ENCODE peak calls at places on chromosome 9, in six cellular contexts. H, D, R, Z, Q and X are unnamed samples.

GRCh38 chr9:17757816-17758215 is 178.9 kb downstream of the SH3GL2 start:
- DNase-seq in H (no peak), D (no peak), R (peak), Z (no peak), Q (peak), X (no peak)

GRCh38 chr9:137114220-137114612 is 317 bp downstream of the DPP7 start:
- DNase-seq in H (no peak), D (no peak), R (no peak), Z (no peak), Q (peak), X (peak)

GRCh38 chr9:89919171-89919681 is 314.4 kb downstream of the GADD45G start:
- DNase-seq in H (peak), D (peak), R (no peak), Z (peak), Q (no peak), X (no peak)

GRCh38 chr9:5336683-5337082 is 3.0 kb downstream of the RLN1 start:
- DNase-seq in H (peak), D (no peak), R (no peak), Z (no peak), Q (no peak), X (no peak)

GRCh38 chr9:137113385-137114159 is 961 bp downstream of the DPP7 start:
- DNase-seq in H (no peak), D (no peak), R (no peak), Z (no peak), Q (peak), X (peak)

GRCh38 chr9:13939129-13939528 is 374.8 kb downstream of the NFIB start:
- DNase-seq in H (peak), D (peak), R (peak), Z (no peak), Q (peak), X (no peak)

GRCh38 chr9:136115206-136115605 is 3.5 kb downstream of the TMEM250 start:
- DNase-seq in H (no peak), D (no peak), R (no peak), Z (no peak), Q (no peak), X (no peak)

GRCh38 chr9:69122086-69122390 is 52.0 kb upstream of the TJP2 start:
- DNase-seq in H (peak), D (peak), R (peak), Z (no peak), Q (peak), X (peak)

GRCh38 chr9:25260056-25260455 is 418.2 kb downstream of the TUSC1 start:
- DNase-seq in H (no peak), D (no peak), R (no peak), Z (no peak), Q (no peak), X (no peak)

GRCh38 chr9:92680166-92681119 is 10.5 kb upstream of the IPPK start:
- DNase-seq in H (no peak), D (no peak), R (no peak), Z (no peak), Q (peak), X (no peak)

GRCh38 chr9:135582966-135583685 is 21.6 kb downstream of the PAEP start:
- DNase-seq in H (no peak), D (no peak), R (no peak), Z (no peak), Q (no peak), X (peak)

GRCh38 chr9:94554078-94554438 is 825 bp upstream of the PCAT7 start:
- DNase-seq in H (no peak), D (peak), R (no peak), Z (no peak), Q (no peak), X (no peak)

GRCh38 chr9:129650680-129651235 is 8.8 kb upstream of the ASB6 start:
- DNase-seq in H (no peak), D (no peak), R (no peak), Z (no peak), Q (peak), X (no peak)

GRCh38 chr9:121634800-121635261 is 16.6 kb upstream of the DAB2IP start:
- DNase-seq in H (no peak), D (peak), R (peak), Z (no peak), Q (peak), X (peak)
- TF ChIP-seq EZH2phosphoT487 in H (no peak), D (no peak), R (no peak), Z (no peak), Q (no peak), X (no peak)

GRCh38 chr9:99722852-99723251 is 98.8 kb upstream of the NR4A3 start:
- DNase-seq in H (no peak), D (no peak), R (no peak), Z (no peak), Q (no peak), X (no peak)

GRCh38 chr9:99725852-99726251 is 95.8 kb upstream of the NR4A3 start:
- DNase-seq in H (no peak), D (no peak), R (no peak), Z (no peak), Q (no peak), X (no peak)

GRCh38 chr9:99724640-99725039 is 97.0 kb upstream of the NR4A3 start:
- DNase-seq in H (no peak), D (no peak), R (no peak), Z (no peak), Q (no peak), X (no peak)

GRCh38 chr9:99721898-99722297 is 99.8 kb upstream of the NR4A3 start:
- DNase-seq in H (no peak), D (no peak), R (no peak), Z (no peak), Q (no peak), X (no peak)

DNA sequence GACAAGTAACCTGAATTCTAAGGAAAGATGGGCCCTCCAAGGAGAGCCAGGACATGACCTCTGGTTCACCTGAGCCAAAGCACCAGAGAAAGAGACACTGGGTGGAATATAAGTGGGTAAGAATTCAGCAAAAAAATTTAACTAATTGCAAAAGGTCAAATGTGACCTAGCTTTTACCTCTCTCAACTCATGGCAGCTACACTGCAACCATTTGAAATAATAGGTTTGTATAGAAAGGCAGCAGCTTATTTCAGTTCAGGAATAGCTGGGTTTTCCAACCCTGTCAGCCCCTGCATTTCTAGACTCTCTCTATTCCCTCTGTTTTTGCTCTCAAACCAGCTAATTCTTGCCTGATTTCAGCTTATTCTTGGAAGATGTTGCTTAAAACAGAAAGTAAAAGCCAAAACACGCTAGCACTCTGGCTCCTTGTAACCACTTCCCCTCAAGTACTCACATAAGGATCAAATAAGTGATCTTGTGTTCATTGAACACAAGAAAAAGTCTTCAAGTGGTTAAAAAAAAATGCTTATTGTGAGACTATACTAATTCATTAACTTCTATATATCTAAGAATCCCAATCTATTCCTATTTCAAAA is 101.1 kb upstream of the NR4A3 start:
- DNase-seq in H (peak), D (no peak), R (no peak), Z (no peak), Q (peak), X (no peak)
- H2AFZ ChIP-seq in H (peak), D (no peak), R (no peak), Z (no peak), Q (peak), X (peak)

DNA sequence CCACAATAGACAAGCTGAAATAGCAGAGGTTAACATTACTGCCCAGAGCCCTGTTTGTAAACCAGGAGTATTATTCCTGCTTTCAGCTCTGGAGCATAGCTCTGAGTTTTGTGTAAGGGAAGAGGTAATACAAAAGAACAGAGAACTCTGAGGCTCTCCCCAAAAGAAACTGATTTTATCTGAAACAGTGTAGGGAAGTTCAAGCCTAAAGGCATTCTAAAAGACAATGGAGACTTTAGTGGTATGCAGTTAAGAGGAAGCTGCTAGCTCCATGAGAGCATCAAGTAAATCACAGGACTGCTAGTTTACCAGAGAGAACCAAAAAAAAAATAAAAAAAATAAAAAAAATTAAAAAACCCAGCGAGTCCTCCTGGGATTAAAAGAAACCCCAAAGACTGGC is 146.6 kb upstream of the PCSK5 start:
- DNase-seq in H (no peak), D (no peak), R (no peak), Z (no peak), Q (no peak), X (no peak)
- TF ChIP-seq EZH2phosphoT487 in H (no peak), D (no peak), R (no peak), Z (no peak), Q (no peak), X (no peak)

DNA sequence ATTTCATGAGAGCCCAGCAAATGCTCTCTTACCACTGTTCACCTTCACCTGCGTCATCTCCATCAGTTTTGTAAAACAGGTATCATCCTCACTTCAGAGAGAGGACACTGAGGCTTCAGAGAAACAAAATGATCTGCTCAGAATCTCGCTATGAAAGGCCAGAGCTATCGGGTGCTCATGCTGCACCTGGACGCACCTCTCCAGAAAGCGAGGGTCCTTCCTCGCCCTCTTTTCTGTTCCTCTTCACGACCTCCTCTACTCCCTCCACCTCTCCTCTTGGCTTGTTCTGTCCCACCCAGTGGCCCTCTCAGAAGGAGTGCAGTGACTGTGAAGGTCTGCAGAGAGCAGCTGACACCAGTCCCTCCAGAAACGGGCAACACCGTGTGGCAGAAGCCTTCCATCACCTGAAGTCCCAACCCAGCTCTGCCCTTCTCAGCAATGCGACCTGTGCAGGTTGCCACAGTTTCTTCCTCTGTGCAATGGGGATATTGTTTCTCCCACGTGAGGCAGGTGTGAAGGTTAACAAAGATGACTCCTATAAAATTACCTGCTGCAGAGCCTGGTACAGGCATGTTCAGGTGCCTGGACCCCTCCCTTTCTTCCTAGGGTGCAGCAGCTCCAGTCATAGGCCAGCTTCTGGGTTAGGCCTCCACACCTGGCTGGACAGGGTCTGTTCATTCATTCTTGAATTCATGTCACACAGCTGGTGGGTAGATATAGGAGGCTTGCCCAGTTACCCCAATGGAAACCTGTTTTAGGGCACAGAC is 45.3 kb upstream of the ANGPTL2 start:
- DNase-seq in H (no peak), D (no peak), R (no peak), Z (no peak), Q (no peak), X (no peak)
- H2AFZ ChIP-seq in H (no peak), D (no peak), R (no peak), Z (no peak), Q (no peak), X (no peak)

DNA sequence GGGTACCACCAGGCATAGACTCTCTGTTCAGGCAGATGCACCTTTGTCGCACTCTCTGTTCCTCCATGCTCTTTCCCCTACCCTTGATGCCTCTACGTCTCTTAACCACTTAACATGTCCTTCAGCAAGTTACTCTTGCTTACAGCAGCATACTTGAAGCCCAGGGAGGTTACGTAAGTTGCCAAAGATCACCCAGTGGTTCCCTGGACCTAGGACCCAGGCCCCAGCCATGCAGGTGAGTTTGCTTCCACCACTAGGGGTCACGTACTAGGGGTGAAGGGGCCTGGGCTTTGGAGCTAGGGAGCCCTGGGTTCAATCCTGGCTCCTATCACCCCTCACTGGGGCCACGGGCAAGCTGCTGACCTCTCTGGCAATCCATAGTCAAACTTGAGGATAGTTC is 8.9 kb downstream of the AKNA start:
- DNase-seq in H (no peak), D (no peak), R (no peak), Z (no peak), Q (no peak), X (no peak)
- TF ChIP-seq EZH2phosphoT487 in H (no peak), D (no peak), R (no peak), Z (no peak), Q (no peak), X (no peak)

GRCh38 chr9:72800326-72800994 is 152.4 kb downstream of the ALDH1A1 start:
- DNase-seq in H (no peak), D (no peak), R (no peak), Z (no peak), Q (no peak), X (no peak)
- H2AFZ ChIP-seq in H (no peak), D (no peak), R (no peak), Z (no peak), Q (no peak), X (no peak)

GRCh38 chr9:77952641-77953341 is 78.8 kb downstream of the GNAQ start:
- DNase-seq in H (no peak), D (no peak), R (peak), Z (no peak), Q (peak), X (no peak)
- TF ChIP-seq EZH2phosphoT487 in H (no peak), D (no peak), R (no peak), Z (no peak), Q (no peak), X (no peak)

GRCh38 chr9:131365546-131365945 is 28.3 kb upstream of the PRRC2B start:
- DNase-seq in H (no peak), D (no peak), R (no peak), Z (no peak), Q (no peak), X (no peak)

GRCh38 chr9:131366745-131367401 is 27.0 kb upstream of the PRRC2B start:
- DNase-seq in H (no peak), D (peak), R (peak), Z (no peak), Q (peak), X (peak)

GRCh38 chr9:131370638-131371037 is 23.2 kb upstream of the PRRC2B start:
- DNase-seq in H (no peak), D (no peak), R (no peak), Z (no peak), Q (no peak), X (no peak)

DNA sequence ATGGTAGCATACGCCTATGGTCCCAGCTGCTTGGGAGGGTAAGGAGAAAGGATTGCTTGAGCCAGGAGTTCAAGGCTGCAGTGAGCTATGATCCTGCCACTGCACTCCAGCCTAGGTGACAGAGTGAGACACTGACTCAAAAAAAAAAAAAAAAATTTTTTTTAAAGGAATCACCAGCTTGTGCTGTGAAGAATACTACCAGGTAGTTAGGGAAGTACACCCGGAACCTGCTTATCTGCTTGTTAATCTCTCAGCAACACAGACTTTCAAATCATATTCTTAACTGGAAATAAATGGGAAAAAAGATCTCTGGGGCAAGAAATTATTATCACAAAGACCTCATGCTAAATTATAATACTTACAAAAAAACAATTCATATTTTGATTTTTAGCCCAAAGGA is 26.4 kb upstream of the PRRC2B start:
- DNase-seq in H (no peak), D (no peak), R (no peak), Z (no peak), Q (no peak), X (no peak)
- H2AFZ ChIP-seq in H (no peak), D (no peak), R (no peak), Z (no peak), Q (no peak), X (no peak)

GRCh38 chr9:87876708-87877107 is 6.0 kb upstream of the SPATA31E1 start:
- DNase-seq in H (no peak), D (no peak), R (no peak), Z (no peak), Q (no peak), X (no peak)
- TF ChIP-seq EZH2phosphoT487 in H (no peak), D (no peak), R (no peak), Z (no peak), Q (no peak), X (no peak)

GRCh38 chr9:84513981-84514380 is 155.5 kb upstream of the NTRK2 start:
- DNase-seq in H (no peak), D (no peak), R (no peak), Z (no peak), Q (no peak), X (no peak)

GRCh38 chr9:84511651-84512050 is 157.9 kb upstream of the NTRK2 start:
- DNase-seq in H (no peak), D (no peak), R (no peak), Z (no peak), Q (no peak), X (no peak)

GRCh38 chr9:84513473-84513872 is 156.1 kb upstream of the NTRK2 start:
- DNase-seq in H (no peak), D (peak), R (no peak), Z (no peak), Q (no peak), X (no peak)

GRCh38 chr9:84514421-84514820 is 155.1 kb upstream of the NTRK2 start:
- DNase-seq in H (no peak), D (no peak), R (no peak), Z (no peak), Q (no peak), X (no peak)

DNA sequence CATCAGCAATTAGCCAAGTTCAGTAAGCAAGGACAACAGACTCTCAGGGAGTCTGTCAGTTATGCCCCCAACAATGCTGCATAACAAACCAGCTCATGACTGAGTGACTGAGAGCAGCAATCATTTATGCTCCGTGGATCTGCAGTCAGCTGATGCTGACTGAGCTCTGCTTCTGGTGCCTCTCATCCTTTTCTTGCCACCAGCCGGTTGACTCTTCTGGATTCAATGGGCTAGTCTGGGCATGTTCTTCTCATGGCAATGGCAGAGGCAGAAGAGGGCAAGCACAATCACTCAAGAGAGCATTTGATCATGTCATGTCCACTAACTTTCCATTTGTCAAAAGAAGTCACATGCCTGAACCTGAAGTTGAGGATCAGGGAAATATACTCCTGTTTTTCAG is 157.0 kb upstream of the NTRK2 start:
- DNase-seq in H (no peak), D (no peak), R (no peak), Z (no peak), Q (no peak), X (no peak)
- H2AFZ ChIP-seq in H (no peak), D (no peak), R (no peak), Z (no peak), Q (no peak), X (no peak)